ENCODE peak calls at places on chromosomes 6 and 20, in four cellular contexts. One of them, this sample, is unnamed.

GRCh38 chr20:24780648-24781047 is 168.4 kb upstream of the CST7 start:
- DNase-seq in ovary: peak
- DNase-seq in OCI-LY7: peak
- DNase-seq in PC-9: no peak
- DNase-seq in this sample: peak

GRCh38 chr6:37056439-37057127 is 51.1 kb downstream of the FGD2 start:
- DNase-seq in ovary: no peak
- DNase-seq in OCI-LY7: no peak
- DNase-seq in PC-9: peak
- DNase-seq in this sample: peak

GRCh38 chr6:42190784-42191183 is 4.0 kb downstream of the GUCA1B start:
- DNase-seq in OCI-LY7: no peak
- DNase-seq in PC-9: no peak
- DNase-seq in ovary: no peak
- DNase-seq in this sample: no peak

GRCh38 chr6:132797975-132798819 is at the start of gene SLC18B1:
- DNase-seq in PC-9: peak
- DNase-seq in OCI-LY7: peak
- DNase-seq in ovary: peak
- DNase-seq in this sample: peak

GRCh38 chr20:58524814-58525213 is 9.6 kb upstream of the APCDD1L start:
- DNase-seq in PC-9: peak
- DNase-seq in OCI-LY7: no peak
- DNase-seq in ovary: no peak
- DNase-seq in this sample: peak

GRCh38 chr6:109242923-109243322 is 139.3 kb downstream of the CD164 start:
- DNase-seq in OCI-LY7: no peak
- DNase-seq in ovary: no peak
- DNase-seq in PC-9: no peak
- DNase-seq in this sample: no peak

GRCh38 chr6:114240800-114241199 is 102.0 kb downstream of the HS3ST5 start:
- DNase-seq in ovary: no peak
- DNase-seq in OCI-LY7: no peak
- DNase-seq in PC-9: no peak
- DNase-seq in this sample: no peak

GRCh38 chr6:19551611-19552010 is 285.6 kb upstream of the ID4 start:
- DNase-seq in OCI-LY7: no peak
- DNase-seq in PC-9: no peak
- DNase-seq in ovary: no peak
- DNase-seq in this sample: no peak

GRCh38 chr6:16562498-16562897 is 198.8 kb downstream of the ATXN1 start:
- DNase-seq in PC-9: no peak
- DNase-seq in ovary: no peak
- DNase-seq in OCI-LY7: no peak
- DNase-seq in this sample: no peak

GRCh38 chr6:16555550-16555949 is 205.7 kb downstream of the ATXN1 start:
- DNase-seq in PC-9: no peak
- DNase-seq in ovary: no peak
- DNase-seq in OCI-LY7: no peak
- DNase-seq in this sample: peak

GRCh38 chr6:16563628-16564240 is 197.5 kb downstream of the ATXN1 start:
- DNase-seq in ovary: no peak
- DNase-seq in PC-9: no peak
- DNase-seq in OCI-LY7: no peak
- DNase-seq in this sample: no peak

GRCh38 chr6:16564430-16564829 is 196.8 kb downstream of the ATXN1 start:
- DNase-seq in ovary: no peak
- DNase-seq in PC-9: no peak
- DNase-seq in OCI-LY7: no peak
- DNase-seq in this sample: no peak

GRCh38 chr6:16559091-16559490 is 202.2 kb downstream of the ATXN1 start:
- DNase-seq in OCI-LY7: no peak
- DNase-seq in ovary: no peak
- DNase-seq in PC-9: no peak
- DNase-seq in this sample: no peak
- H3K27ac ChIP-seq in OCI-LY7: no peak
- H3K27ac ChIP-seq in ovary: no peak
- H3K27ac ChIP-seq in PC-9: no peak
- H3K27ac ChIP-seq in this sample: no peak

GRCh38 chr20:14481863-14482262 is 144.5 kb upstream of the FLRT3 start:
- DNase-seq in OCI-LY7: no peak
- DNase-seq in PC-9: no peak
- DNase-seq in ovary: no peak
- DNase-seq in this sample: no peak

GRCh38 chr20:14478126-14478525 is 140.7 kb upstream of the FLRT3 start:
- DNase-seq in ovary: no peak
- DNase-seq in PC-9: no peak
- DNase-seq in OCI-LY7: no peak
- DNase-seq in this sample: no peak

GRCh38 chr20:14477125-14477524 is 139.7 kb upstream of the FLRT3 start:
- DNase-seq in PC-9: no peak
- DNase-seq in ovary: no peak
- DNase-seq in OCI-LY7: no peak
- DNase-seq in this sample: no peak
- H3K4me3 ChIP-seq in PC-9: no peak
- H3K4me3 ChIP-seq in ovary: no peak
- H3K4me3 ChIP-seq in OCI-LY7: no peak
- H3K4me3 ChIP-seq in this sample: no peak

GRCh38 chr20:49219924-49220831 is 962 bp downstream of the DDX27 start:
- DNase-seq in PC-9: no peak
- DNase-seq in ovary: no peak
- DNase-seq in OCI-LY7: no peak
- DNase-seq in this sample: no peak
- H3K27ac ChIP-seq in PC-9: no peak
- H3K27ac ChIP-seq in ovary: no peak
- H3K27ac ChIP-seq in OCI-LY7: peak
- H3K27ac ChIP-seq in this sample: peak

DNA sequence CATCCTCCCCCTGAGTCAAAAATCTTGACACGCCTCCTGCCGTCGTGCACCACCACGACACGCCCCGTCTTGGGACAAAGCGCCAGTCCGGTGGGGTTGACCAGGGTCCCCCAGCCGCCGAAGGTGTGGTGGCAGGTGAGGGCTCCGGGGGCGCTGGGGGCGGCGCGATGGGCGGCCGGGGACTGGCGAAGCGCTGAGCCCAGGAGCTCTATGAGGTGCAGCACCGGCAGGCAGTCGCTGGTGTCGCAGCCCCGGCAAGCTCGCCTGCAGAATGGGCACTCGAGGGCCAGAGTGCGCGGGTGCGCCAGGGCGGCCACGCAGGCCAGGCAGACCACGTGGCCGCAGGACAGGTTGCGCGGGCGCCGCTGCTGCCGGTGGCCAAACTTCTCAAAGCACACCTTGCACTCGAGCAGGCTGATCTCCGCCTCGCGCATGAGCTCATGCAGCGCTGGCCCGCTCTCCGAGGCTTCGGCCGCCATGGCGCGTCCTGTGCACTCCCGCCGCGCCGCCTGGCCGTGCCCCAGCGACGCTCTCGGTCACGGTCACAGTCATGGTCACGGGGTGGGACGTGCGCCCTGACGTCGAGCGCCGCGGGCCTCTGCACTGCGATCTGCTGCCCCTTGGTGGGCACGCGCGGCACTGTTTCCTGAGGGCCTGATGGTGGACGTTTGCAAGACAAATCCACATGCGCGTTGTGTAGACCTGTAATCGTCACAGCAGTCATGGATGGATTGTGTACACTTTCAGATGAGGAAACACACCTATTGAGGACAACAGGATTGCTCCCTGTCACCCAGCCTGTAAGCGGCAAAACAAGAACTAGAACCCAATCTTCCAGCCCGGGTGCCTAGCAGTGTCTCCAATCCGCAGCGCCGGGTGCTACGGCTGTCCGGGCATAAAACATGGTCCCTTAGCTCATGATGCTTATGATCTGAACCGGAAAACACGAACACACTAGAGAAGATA is at the start of gene NHLRC1:
- DNase-seq in OCI-LY7: no peak
- DNase-seq in PC-9: peak
- DNase-seq in ovary: peak
- DNase-seq in this sample: peak
- H3K4me3 ChIP-seq in OCI-LY7: no peak
- H3K4me3 ChIP-seq in PC-9: peak
- H3K4me3 ChIP-seq in ovary: peak
- H3K4me3 ChIP-seq in this sample: peak

DNA sequence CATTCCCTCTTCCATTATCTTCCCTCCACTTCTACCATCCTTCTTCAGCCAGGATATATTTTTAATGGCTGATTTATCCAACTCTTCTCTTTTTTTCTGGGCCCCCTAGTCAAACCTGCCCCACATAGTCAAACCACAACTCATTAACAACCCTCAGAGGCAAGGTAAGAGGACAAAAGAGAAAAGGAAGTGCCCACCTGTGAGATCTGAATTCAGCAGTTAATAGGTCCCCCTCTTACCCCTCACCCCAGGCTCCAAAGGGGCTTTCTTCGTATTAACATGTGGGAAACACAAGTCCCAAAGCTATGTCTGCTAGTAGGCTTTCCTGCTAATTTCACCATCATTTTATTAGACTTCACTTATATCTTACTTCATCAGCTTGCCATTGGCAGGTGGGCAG is 44.1 kb upstream of the TSPYL1 start:
- DNase-seq in OCI-LY7: no peak
- DNase-seq in ovary: no peak
- DNase-seq in PC-9: no peak
- DNase-seq in this sample: no peak
- H3K27ac ChIP-seq in OCI-LY7: no peak
- H3K27ac ChIP-seq in ovary: no peak
- H3K27ac ChIP-seq in PC-9: no peak
- H3K27ac ChIP-seq in this sample: no peak

GRCh38 chr6:106027760-106028159 is 58.4 kb upstream of the PRDM1 start:
- DNase-seq in PC-9: no peak
- DNase-seq in OCI-LY7: no peak
- DNase-seq in ovary: no peak
- DNase-seq in this sample: no peak
- H3K4me3 ChIP-seq in PC-9: no peak
- H3K4me3 ChIP-seq in OCI-LY7: no peak
- H3K4me3 ChIP-seq in ovary: no peak
- H3K4me3 ChIP-seq in this sample: no peak

This sample was measured in SJSA1.